ENCODE peak calls at places on chromosomes 2 and 18, in seven cellular contexts. D is left lung, N is astrocyte of the spinal cord, W is GM23338, P is fibroblast of lung, S is HFF-Myc, J is heart right ventricle. Q is an unnamed sample.

GRCh38 chr2:64015386-64015785 is 3.8 kb downstream of the VPS54 start:
- DNase-seq in S (no peak), D (no peak), N (no peak), J (no peak), P (no peak), W (no peak), Q (peak)

GRCh38 chr2:4501525-4501924 is 798.1 kb downstream of the DCDC2C start:
- DNase-seq in P (no peak), D (no peak), S (no peak), N (no peak), W (no peak), J (no peak), Q (no peak)

GRCh38 chr2:150624001-150624401 is 136.5 kb upstream of the RND3 start:
- DNase-seq in W (no peak), D (no peak), S (no peak), J (no peak), N (peak), P (peak), Q (peak)

GRCh38 chr2:127157651-127158460 is 50.9 kb upstream of the BIN1 start:
- DNase-seq in N (no peak), W (peak), J (no peak), D (peak), P (no peak), S (no peak), Q (peak)

GRCh38 chr18:24600076-24600654 is 139.7 kb downstream of the HRH4 start:
- DNase-seq in D (no peak), N (peak), P (peak), J (peak), S (peak), W (peak), Q (peak)

GRCh38 chr2:65159921-65160320 is 30.0 kb upstream of the RAB1A start:
- DNase-seq in D (no peak), P (no peak), J (no peak), W (no peak), S (no peak), N (no peak), Q (no peak)

GRCh38 chr2:219309278-219309677 is at the start of gene PTPRN:
- DNase-seq in J (no peak), W (peak), S (no peak), N (no peak), P (peak), D (peak), Q (peak)

GRCh38 chr2:230908094-230908594 is 16.9 kb downstream of the GPR55 start:
- DNase-seq in W (no peak), N (no peak), D (no peak), P (no peak), S (no peak), J (no peak), Q (no peak)

GRCh38 chr2:112253261-112253807 is 1.5 kb downstream of the ZC3H8 start:
- DNase-seq in J (no peak), S (no peak), P (peak), W (no peak), N (peak), D (no peak), Q (no peak)

DNA sequence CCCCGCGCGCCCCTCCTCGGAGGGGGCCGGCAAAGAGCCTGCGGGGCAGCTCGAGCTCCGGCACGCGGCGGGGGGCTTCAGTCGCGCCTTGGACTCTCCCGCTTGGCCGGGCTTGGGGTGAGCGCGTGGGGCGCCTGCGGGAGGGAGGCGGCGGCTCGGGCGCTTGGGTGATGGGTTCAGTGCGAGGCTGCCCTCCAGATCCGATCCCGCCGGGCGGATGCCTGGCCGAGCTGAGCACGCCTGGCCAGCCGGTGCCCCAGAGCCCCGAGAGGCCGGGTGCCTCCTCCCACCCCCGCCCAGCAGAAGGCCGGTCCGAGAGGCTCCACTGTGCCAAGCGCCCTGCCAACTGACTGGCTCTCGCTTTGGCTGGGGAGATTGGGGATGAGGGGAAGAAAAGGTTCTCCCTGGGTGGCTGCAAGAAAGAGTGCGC is 276 bp upstream of the NXPH2 start:
- DNase-seq in J (no peak), S (no peak), P (no peak), N (no peak), W (peak), D (peak), Q (no peak)
- H3K4me3 ChIP-seq in J (peak), S (no peak), P (no peak), N (no peak), W (peak), D (peak), Q (no peak)

GRCh38 chr2:164754157-164755093 is 87.2 kb downstream of the COBLL1 start:
- DNase-seq in D (no peak), J (no peak), S (no peak), P (no peak), W (no peak), N (no peak), Q (no peak)
- TF ChIP-seq CTCF in D (no peak), J (no peak), S (no peak), P (no peak), W (no peak), N (no peak), Q (no peak)

GRCh38 chr2:225041210-225041870 is 928 bp downstream of the DOCK10 start:
- DNase-seq in S (no peak), D (peak), J (no peak), P (peak), N (peak), W (peak), Q (peak)

GRCh38 chr2:225038076-225038571 is 4.1 kb downstream of the DOCK10 start:
- DNase-seq in J (no peak), S (no peak), W (peak), P (no peak), N (no peak), D (no peak), Q (no peak)

GRCh38 chr2:225040862-225041209 is 1.4 kb downstream of the DOCK10 start:
- DNase-seq in W (no peak), P (peak), S (no peak), N (peak), J (no peak), D (no peak), Q (no peak)

GRCh38 chr2:225042800-225043167 is 516 bp upstream of the DOCK10 start:
- DNase-seq in W (peak), J (no peak), P (no peak), S (no peak), N (peak), D (no peak), Q (no peak)

GRCh38 chr2:225041871-225042799 is at the start of gene DOCK10:
- DNase-seq in W (peak), N (peak), S (no peak), P (peak), J (peak), D (peak), Q (peak)
- H3K4me3 ChIP-seq in W (peak), N (peak), S (peak), P (peak), J (peak), D (peak), Q (peak)

GRCh38 chr2:24490674-24491625 is at the start of gene NCOA1:
- DNase-seq in D (peak), N (peak), W (peak), J (peak), S (peak), P (peak), Q (peak)
- TF ChIP-seq CTCF in D (peak), N (no peak), W (no peak), J (no peak), S (peak), P (peak), Q (peak)

GRCh38 chr2:46306988-46307655 is 9.9 kb downstream of the EPAS1 start:
- DNase-seq in S (no peak), J (peak), P (no peak), D (no peak), N (no peak), W (no peak), Q (no peak)
- H3K4me3 ChIP-seq in S (no peak), J (no peak), P (no peak), D (no peak), N (no peak), W (no peak), Q (no peak)

GRCh38 chr18:47758000-47758399 is 172.5 kb downstream of the SMAD2 start:
- DNase-seq in P (no peak), S (no peak), D (no peak), N (no peak), W (peak), J (no peak), Q (no peak)
- TF ChIP-seq CTCF in P (peak), S (peak), D (peak), N (peak), W (peak), J (no peak), Q (peak)

Q was measured in fibroblast of the aortic adventitia.